ENCODE peak calls at places on chromosome 1, in four cellular contexts. F is CD8-positive, alpha-beta T cell; E is fibroblast of pulmonary artery; O is breast epithelium. N is an unnamed sample.
A peak's percentile ranks its signal among the peaks of the same experiment; 100 is the strongest.

GRCh38 chr1:97907886-97908285 is 12.9 kb downstream of the DPYD start:
- DNase-seq in F (no peak), E (peak; percentile 49), O (no peak), N (no peak)

GRCh38 chr1:165376041-165376810 is 19.7 kb upstream of the LMX1A start:
- DNase-seq in F (no peak), E (peak; percentile 95), O (peak; percentile 76), N (peak; percentile 95)

GRCh38 chr1:179175011-179175934 is 54.2 kb downstream of the ABL2 start:
- DNase-seq in F (no peak), E (peak; percentile 57), O (no peak), N (no peak)

GRCh38 chr1:185074307-185074706 is 28.9 kb downstream of the RNF2 start:
- DNase-seq in F (no peak), E (peak; percentile 26), O (no peak), N (no peak)

GRCh38 chr1:99763956-99764355 is 2.5 kb downstream of the FRRS1 start:
- DNase-seq in F (no peak), E (peak; percentile 16), O (no peak), N (no peak)

GRCh38 chr1:174968750-174969244 is 30.9 kb upstream of the CACYBP start:
- DNase-seq in F (peak; percentile 55), E (peak; percentile 78), O (no peak), N (no peak)

GRCh38 chr1:223670458-223671159 is 5.1 kb upstream of the CAPN8 start:
- DNase-seq in F (no peak), E (peak; percentile 30), O (no peak), N (no peak)

GRCh38 chr1:155970531-155971167 is 7.7 kb downstream of the ARHGEF2 start:
- DNase-seq in F (no peak), E (peak; percentile 69), O (no peak), N (no peak)

GRCh38 chr1:66330711-66331110 is 203.2 kb upstream of the SGIP1 start:
- DNase-seq in F (no peak), E (peak; percentile 56), O (no peak), N (no peak)

GRCh38 chr1:45356186-45356585 is 15.9 kb upstream of the MUTYH start:
- DNase-seq in F (no peak), E (no peak), O (no peak), N (no peak)

GRCh38 chr1:25706146-25707089 is 89.8 kb downstream of the MAN1C1 start:
- DNase-seq in F (no peak), E (no peak), O (no peak), N (no peak)

GRCh38 chr1:52867060-52867845 is 24.7 kb downstream of the ZYG11A start:
- DNase-seq in F (no peak), E (no peak), O (no peak), N (no peak)

GRCh38 chr1:29397981-29398380 is 161.7 kb downstream of the PTPRU start:
- DNase-seq in F (no peak), E (no peak), O (no peak), N (no peak)

GRCh38 chr1:221708076-221708571 is 33.8 kb downstream of the DUSP10 start:
- DNase-seq in F (no peak), E (peak; percentile 44), O (no peak), N (no peak)

GRCh38 chr1:11023201-11023600 is 10.7 kb downstream of the TARDBP start:
- DNase-seq in F (no peak), E (no peak), O (no peak), N (no peak)

GRCh38 chr1:225380691-225381090 is 47.1 kb downstream of the LBR start:
- DNase-seq in F (no peak), E (no peak), O (no peak), N (no peak)

GRCh38 chr1:202144510-202145324 is at the start of gene ARL8A:
- DNase-seq in F (peak; percentile 79), E (no peak), O (peak; percentile 70), N (no peak)

GRCh38 chr1:184419734-184420161 is 32.9 kb downstream of the C1orf21 start:
- DNase-seq in F (no peak), E (peak; percentile 4), O (no peak), N (no peak)

GRCh38 chr1:220166853-220167252 is 72.9 kb downstream of the IARS2 start:
- DNase-seq in F (no peak), E (no peak), O (no peak), N (no peak)

GRCh38 chr1:220160027-220160426 is 66.1 kb downstream of the IARS2 start:
- DNase-seq in F (no peak), E (peak; percentile 38), O (no peak), N (no peak)

GRCh38 chr1:220164517-220164916 is 70.6 kb downstream of the IARS2 start:
- DNase-seq in F (no peak), E (no peak), O (no peak), N (no peak)

GRCh38 chr1:220159026-220159425 is 65.1 kb downstream of the IARS2 start:
- DNase-seq in F (no peak), E (no peak), O (no peak), N (no peak)

DNA sequence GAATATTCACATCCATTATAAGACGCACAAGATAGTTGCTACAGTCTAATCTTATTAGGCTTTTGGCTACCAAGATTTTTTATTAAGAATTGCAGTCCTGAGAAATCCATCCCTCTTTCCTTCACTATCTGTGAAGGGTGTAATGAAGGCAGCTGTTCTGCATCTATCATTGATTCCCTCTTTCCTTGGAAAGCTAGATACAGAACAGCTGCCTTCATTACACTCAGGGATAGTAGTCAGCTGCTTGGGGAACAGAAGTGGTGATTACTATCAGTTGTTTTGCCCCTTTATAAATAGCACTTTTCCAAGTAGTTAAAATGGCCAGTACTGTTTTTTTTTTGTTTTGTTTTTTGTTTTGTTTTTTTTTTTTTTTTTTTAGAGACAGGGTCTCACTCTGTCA is 70.2 kb downstream of the IARS2 start:
- DNase-seq in F (no peak), E (no peak), O (no peak), N (no peak)
- H3K4me3 ChIP-seq in F (no peak overlapping the region), E (no peak overlapping the region), O (no peak overlapping the region), N (no peak overlapping the region)

GRCh38 chr1:86704972-86705632 is 726 bp downstream of the SH3GLB1 start:
- DNase-seq in F (peak; percentile 64), E (peak; percentile 70), O (peak; percentile 58), N (peak; percentile 91)

GRCh38 chr1:86705633-86705985 is 1.2 kb downstream of the SH3GLB1 start:
- DNase-seq in F (no peak), E (peak; percentile 29), O (no peak), N (no peak)

GRCh38 chr1:86703696-86704455 is 500 bp upstream of the SH3GLB1 start:
- DNase-seq in F (no peak), E (no peak), O (no peak), N (peak; percentile 92)

GRCh38 chr1:86704456-86704971 is at the start of gene SH3GLB1:
- DNase-seq in F (peak; percentile 94), E (peak; percentile 90), O (peak; percentile 83), N (peak; percentile 97)

DNA sequence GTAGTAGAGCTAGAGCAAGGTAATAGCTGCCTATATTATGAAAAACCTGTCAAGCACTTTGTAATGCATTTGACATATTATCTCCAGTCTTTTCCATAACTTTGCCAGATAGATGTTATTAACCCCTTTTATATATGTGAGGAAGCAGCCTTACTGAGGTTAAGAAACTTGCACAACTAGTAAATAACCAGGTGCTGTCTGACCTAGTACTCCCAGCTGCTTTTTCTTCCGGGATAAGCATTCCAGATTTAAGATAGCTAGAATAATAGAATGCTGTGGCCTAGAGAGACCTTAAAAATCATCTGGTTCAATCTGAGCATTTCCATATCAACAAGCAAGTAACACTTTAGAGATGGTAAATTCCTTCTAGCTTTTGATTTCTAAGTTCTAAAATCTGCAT is 1.6 kb downstream of the SH3GLB1 start:
- DNase-seq in F (no peak), E (no peak), O (no peak), N (no peak)
- H3K4me3 ChIP-seq in F (peak overlapping the region; percentile 82), E (peak overlapping the region; percentile 87), O (peak overlapping the region; percentile 90), N (peak overlapping the region; percentile 93)

DNA sequence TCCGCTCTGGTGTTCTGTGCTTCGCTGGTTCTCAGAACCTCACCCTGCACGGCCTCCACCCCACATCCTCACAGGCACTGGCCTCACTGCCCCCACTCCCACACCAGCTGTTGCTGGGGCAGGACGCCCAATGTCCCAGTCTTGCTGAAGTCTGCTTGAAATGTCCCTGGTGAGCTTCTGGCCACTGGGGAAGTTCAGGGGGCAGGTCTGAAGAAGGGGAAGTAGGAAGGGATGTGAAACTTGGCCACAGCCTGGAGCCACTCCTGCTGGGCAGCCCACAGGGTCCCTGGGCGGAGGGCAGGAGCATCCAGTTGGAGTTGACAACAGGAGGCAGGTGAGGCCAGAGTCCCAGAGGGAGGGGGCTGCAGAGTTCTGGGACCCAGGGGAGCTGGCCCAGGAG is at the start of gene C1QA:
- DNase-seq in F (no peak), E (no peak), O (no peak), N (no peak)
- H3K4me3 ChIP-seq in F (no peak within 1 kb of the TSS), E (no peak within 1 kb of the TSS), O (peak within 1 kb of the TSS; percentile 25), N (peak within 1 kb of the TSS; percentile 31)

GRCh38 chr1:39262802-39263201 is 58.3 kb downstream of the MACF1 start:
- DNase-seq in F (no peak), E (no peak), O (no peak), N (no peak)
- H3K4me3 ChIP-seq in F (no peak overlapping the region), E (no peak overlapping the region), O (no peak overlapping the region), N (no peak overlapping the region)

GRCh38 chr1:176791911-176792310 is 328.9 kb downstream of the PAPPA2 start:
- DNase-seq in F (no peak), E (no peak), O (no peak), N (no peak)
- H3K4me3 ChIP-seq in F (no peak overlapping the region), E (no peak overlapping the region), O (no peak overlapping the region), N (no peak overlapping the region)

GRCh38 chr1:93612510-93612909 is 69.1 kb downstream of the BCAR3 start:
- DNase-seq in F (no peak), E (no peak), O (no peak), N (no peak)
- H3K4me3 ChIP-seq in F (no peak overlapping the region), E (no peak overlapping the region), O (peak overlapping the region; percentile 67), N (peak overlapping the region; percentile 47)